ENCODE peak calls at places on chromosomes 4 and X, in four cellular contexts. F is right lobe of liver, D is WTC11, L is lower lobe of right lung. T is an unnamed sample.

GRCh38 chr4:90025248-90025647 is 101.9 kb upstream of the CCSER1 start:
- DNase-seq in L (no peak), F (no peak), D (no peak), T (no peak)

GRCh38 chr4:16083217-16084191 is at the start of gene PROM1:
- DNase-seq in D (peak; percentile 74), L (peak; percentile 52), F (no peak), T (no peak)

GRCh38 chrX:1534321-1535168 is 2.4 kb downstream of the P2RY8 start:
- DNase-seq in L (no peak), D (peak; percentile 33), F (peak; percentile 44), T (peak; percentile 51)

GRCh38 chr4:35105486-35105885 is 1138.8 kb downstream of the ARAP2 start:
- DNase-seq in L (no peak), F (no peak), D (no peak), T (no peak)

GRCh38 chrX:52852110-52852872 is 15.6 kb downstream of the XAGE3 start:
- DNase-seq in L (no peak), D (no peak), F (no peak), T (no peak)

GRCh38 chr4:10963958-10964705 is 279.6 kb upstream of the CLNK start:
- DNase-seq in L (no peak), D (no peak), F (no peak), T (no peak)

GRCh38 chrX:129905787-129906580 is at the start of gene UTP14A:
- DNase-seq in L (peak; percentile 91), F (peak; percentile 87), D (peak; percentile 81), T (peak; percentile 90)

GRCh38 chr4:40587826-40588225 is 41.8 kb downstream of the RBM47 start:
- DNase-seq in F (peak; percentile 78), L (peak; percentile 60), D (no peak), T (no peak)

GRCh38 chr4:124386163-124386562 is 326.4 kb downstream of the ANKRD50 start:
- DNase-seq in F (no peak), L (no peak), D (no peak), T (no peak)

GRCh38 chr4:186621959-186622553 is 66.7 kb upstream of the MTNR1A start:
- DNase-seq in D (no peak), L (no peak), F (no peak), T (no peak)

GRCh38 chr4:83284161-83285021 is at the start of gene COQ2:
- DNase-seq in L (peak; percentile 97), D (peak; percentile 94), F (peak; percentile 97), T (peak; percentile 97)

GRCh38 chr4:177308125-177308524 is 1.5 kb upstream of the NEIL3 start:
- DNase-seq in L (no peak), D (no peak), F (no peak), T (no peak)

GRCh38 chr4:123443401-123444297 is 47.1 kb downstream of the SPRY1 start:
- DNase-seq in L (peak; percentile 55), F (no peak), D (no peak), T (no peak)

GRCh38 chr4:48127231-48127881 is 6.7 kb downstream of the TXK start:
- DNase-seq in F (no peak), L (no peak), D (no peak), T (no peak)

GRCh38 chr4:165839615-165840333 is 33.3 kb upstream of the TLL1 start:
- DNase-seq in D (no peak), F (no peak), L (no peak), T (no peak)

GRCh38 chr4:118112647-118113046 is 78.4 kb downstream of the NDST3 start:
- DNase-seq in L (no peak), D (no peak), F (no peak), T (no peak)

GRCh38 chr4:135411251-135411650 is 1209.7 kb upstream of the PABPC4L start:
- DNase-seq in L (no peak), D (no peak), F (no peak), T (no peak)

GRCh38 chr4:156547439-156547838 is 424.2 kb downstream of the PDGFC start:
- DNase-seq in L (no peak), F (no peak), D (no peak), T (no peak)

GRCh38 chrX:155923200-155923599 is 42.1 kb downstream of the VAMP7 start:
- DNase-seq in L (no peak), D (no peak), F (no peak), T (no peak)
- TF ChIP-seq CTCF in L (no peak), D (no peak), F (no peak), T (no peak)

DNA sequence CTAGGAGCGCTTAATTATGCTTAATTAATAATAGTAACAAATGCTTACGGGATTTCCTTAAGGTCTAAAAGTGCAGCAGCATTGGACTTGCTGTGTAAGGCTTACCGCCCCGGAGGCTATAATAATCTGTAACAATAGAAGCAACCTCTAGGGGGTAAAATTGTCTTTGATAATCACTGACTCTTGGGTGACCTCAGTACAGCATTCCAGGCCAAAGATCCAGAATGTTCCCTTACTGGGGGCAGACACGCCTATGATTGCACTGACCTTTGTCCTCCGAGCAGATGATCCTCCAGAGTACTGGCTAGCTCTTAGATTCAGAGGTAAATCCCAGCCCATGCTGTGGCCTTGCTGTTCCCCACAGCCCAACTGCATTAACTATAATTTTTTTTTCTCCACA is 16.5 kb downstream of the LSM6 start:
- DNase-seq in D (no peak), F (peak; percentile 66), L (no peak), T (no peak)
- TF ChIP-seq CTCF in D (no peak), F (no peak), L (peak; percentile 20), T (no peak)

GRCh38 chr4:17173300-17173699 is 274.9 kb upstream of the LDB2 start:
- DNase-seq in D (peak; percentile 47), F (no peak), L (no peak), T (no peak)
- TF ChIP-seq CTCF in D (peak; percentile 25), F (peak; percentile 11), L (no peak), T (peak; percentile 62)

DNA sequence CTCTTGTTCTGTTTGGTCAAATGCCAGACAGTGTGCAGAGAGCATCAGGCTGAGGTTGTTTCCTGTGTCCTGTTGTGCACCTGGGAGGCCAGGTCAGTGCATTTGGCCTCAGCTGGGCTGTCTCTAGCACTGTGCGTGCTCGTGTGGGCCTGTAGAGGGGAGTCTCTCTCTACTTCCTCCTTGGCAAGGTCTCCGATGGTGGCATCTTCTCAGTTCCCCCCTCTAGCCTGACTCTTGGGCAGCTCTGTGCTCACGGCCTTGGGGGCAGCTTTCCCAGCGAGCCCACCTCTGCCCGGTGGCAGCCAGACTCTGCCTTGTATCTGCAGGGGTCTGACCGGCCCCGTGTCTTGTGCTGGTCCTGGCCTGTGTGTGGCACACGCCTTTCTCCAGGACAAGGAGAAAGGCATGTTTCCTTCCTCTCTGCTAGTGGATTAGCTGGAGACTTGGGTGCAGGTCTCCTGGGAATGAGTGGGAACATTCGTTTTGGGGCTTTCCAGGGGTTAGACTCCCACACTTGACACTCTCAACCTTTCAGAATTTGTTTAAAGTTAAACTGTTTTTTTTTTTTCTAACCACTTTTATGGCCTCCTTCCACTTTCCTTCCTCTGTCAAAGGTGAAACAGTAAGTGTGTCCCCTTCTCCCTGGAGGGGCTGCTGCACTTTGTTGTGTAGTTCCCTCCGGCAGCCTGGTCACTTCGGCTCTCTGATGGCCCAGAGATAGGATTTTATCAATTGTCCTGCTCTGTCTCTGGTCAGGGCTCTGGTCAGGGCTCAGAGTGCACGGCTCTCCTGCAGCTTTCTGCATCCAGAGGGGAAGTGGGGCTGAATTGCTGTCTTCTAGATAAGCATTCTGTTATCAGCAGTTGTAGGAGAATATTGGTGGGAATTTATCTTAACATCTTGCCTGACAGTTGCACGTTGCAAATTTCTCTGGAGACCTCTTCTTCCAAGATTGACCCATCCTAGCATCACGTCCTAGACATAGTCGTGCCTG is 62.5 kb downstream of the FAM193A start:
- DNase-seq in D (no peak), F (no peak), L (no peak), T (no peak)
- TF ChIP-seq CTCF in D (no peak), F (no peak), L (peak; percentile 29), T (peak; percentile 31)

DNA sequence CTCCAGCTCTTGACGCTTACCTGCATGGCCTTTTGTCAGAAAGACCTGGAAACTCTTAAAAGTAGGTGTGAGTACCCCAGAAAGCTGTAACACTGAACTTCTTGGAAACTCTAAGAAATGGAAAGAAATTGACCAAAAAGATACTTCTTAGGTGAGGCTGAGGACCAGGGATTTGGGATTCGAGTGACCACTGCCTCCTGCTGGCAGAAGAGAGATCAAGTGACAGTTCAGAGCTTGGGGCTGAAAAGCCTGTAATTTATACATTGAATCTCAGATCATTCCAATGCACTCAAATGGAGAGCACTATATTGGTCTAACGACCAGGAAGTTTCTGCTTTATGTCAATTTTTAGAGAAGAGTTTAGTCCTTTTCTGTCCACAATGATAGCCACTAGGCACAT is 204.6 kb downstream of the PDGFRA start:
- DNase-seq in D (peak; percentile 36), F (no peak), L (no peak), T (no peak)
- TF ChIP-seq CTCF in D (peak; percentile 44), F (peak; percentile 37), L (peak; percentile 36), T (peak; percentile 77)

DNA sequence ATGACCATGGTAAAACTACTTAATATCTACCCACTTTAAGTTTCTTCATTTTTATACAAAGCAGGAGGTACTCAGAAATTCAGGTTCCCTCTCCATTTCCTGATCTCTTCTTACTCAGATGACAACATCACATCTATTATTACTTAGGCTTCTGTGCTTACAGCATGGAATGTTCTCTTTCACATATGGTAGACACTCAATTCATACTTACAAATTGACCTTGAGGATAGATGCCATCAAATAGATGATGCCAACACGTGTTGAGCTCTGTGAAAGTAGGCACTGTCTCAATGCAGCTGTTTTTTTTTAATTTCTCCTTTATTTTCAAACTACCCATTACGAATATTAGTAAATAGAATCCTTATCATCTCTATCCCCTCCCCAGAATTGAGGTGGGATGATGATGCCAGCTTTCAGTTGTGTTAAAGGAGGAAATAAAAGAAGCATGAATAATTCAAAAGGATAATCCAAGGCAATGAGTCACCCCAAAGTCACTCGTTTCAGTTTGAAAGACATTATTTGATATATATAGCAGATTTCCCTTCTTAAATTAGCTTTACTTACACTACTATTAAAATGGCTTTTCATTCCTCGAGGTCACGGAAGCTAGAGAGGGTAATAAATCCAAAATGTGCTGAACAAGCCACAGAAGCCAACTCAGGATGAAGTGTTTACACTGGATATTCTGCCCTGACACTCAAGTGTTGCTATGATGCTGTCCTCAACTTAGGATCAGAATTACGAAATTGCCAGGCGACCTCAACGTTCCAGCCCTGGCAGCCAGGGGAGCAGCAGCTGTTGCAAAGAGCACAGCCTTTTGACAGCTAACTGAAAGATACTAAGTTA is 124.2 kb upstream of the EOLA2 start:
- DNase-seq in L (no peak), F (no peak), D (no peak), T (no peak)
- TF ChIP-seq CTCF in L (no peak), F (no peak), D (no peak), T (peak; percentile 36)

GRCh38 chr4:25792200-25792791 is 70.5 kb downstream of the SEL1L3 start:
- DNase-seq in L (no peak), D (peak; percentile 67), F (peak; percentile 85), T (no peak)
- TF ChIP-seq CTCF in L (peak; percentile 50), D (peak; percentile 69), F (peak; percentile 68), T (peak; percentile 64)

GRCh38 chr4:93814722-93815121 is 13.8 kb upstream of the ATOH1 start:
- DNase-seq in D (no peak), F (no peak), L (peak; percentile 47), T (no peak)
- TF ChIP-seq CTCF in D (no peak), F (no peak), L (no peak), T (no peak)

GRCh38 chr4:109296545-109296944 is 5.9 kb downstream of the COL25A1 start:
- DNase-seq in D (no peak), F (no peak), L (no peak), T (no peak)

GRCh38 chr4:109294468-109295020 is 7.9 kb downstream of the COL25A1 start:
- DNase-seq in F (no peak), D (no peak), L (no peak), T (no peak)

GRCh38 chr4:109290918-109291317 is 11.5 kb downstream of the COL25A1 start:
- DNase-seq in F (no peak), D (no peak), L (no peak), T (no peak)

GRCh38 chr4:109295081-109295480 is 7.4 kb downstream of the COL25A1 start:
- DNase-seq in L (no peak), D (no peak), F (no peak), T (no peak)

GRCh38 chr4:109294006-109294405 is 8.5 kb downstream of the COL25A1 start:
- DNase-seq in L (no peak), D (peak; percentile 53), F (no peak), T (no peak)
- TF ChIP-seq CTCF in L (peak; percentile 39), D (peak; percentile 66), F (peak; percentile 18), T (peak; percentile 53)

T was measured in chondrocyte.